ENCODE peak calls at places on chromosomes 12 and 14, in eight cellular contexts. D is PC-9, V is neural progenitor cell, Q is keratinocyte, O is A549, M is lower lobe of right lung, L is cardiac muscle cell, T is heart left ventricle. G is an unnamed sample.

GRCh38 chr12:51908876-51909592 is 1.7 kb downstream of the ACVRL1 start:
- DNase-seq in Q (no peak), T (no peak), L (no peak), V (no peak), D (no peak), O (no peak), M (no peak), G (no peak)

GRCh38 chr12:77392467-77392866 is 327.1 kb upstream of the E2F7 start:
- DNase-seq in Q (no peak), L (no peak), D (no peak), T (no peak), M (no peak), V (no peak), O (no peak), G (no peak)

GRCh38 chr12:85676816-85677749 is 159.1 kb downstream of the RASSF9 start:
- DNase-seq in M (no peak), Q (no peak), O (no peak), V (no peak), T (no peak), L (no peak), D (no peak), G (no peak)

GRCh38 chr12:70831538-70831937 is 89.0 kb downstream of the PTPRR start:
- DNase-seq in T (no peak), M (no peak), V (peak; percentile 17), Q (peak; percentile 7), D (no peak), L (no peak), O (no peak), G (no peak)

GRCh38 chr12:89833337-89834252 is 125.0 kb upstream of the ATP2B1 start:
- DNase-seq in T (no peak), Q (peak; percentile 1), L (no peak), O (no peak), D (no peak), V (no peak), M (no peak), G (no peak)

GRCh38 chr14:68981124-68981523 is 2.0 kb upstream of the ACTN1 start:
- DNase-seq in D (no peak), V (no peak), M (no peak), T (no peak), L (no peak), O (no peak), Q (no peak), G (no peak)

GRCh38 chr14:36510078-36510799 is 9.8 kb downstream of the NKX2-1 start:
- DNase-seq in V (peak; percentile 73), M (peak; percentile 72), Q (no peak), O (no peak), D (no peak), T (no peak), L (no peak), G (no peak)

GRCh38 chr14:89176090-89176757 is 240.8 kb downstream of the FOXN3 start:
- DNase-seq in D (no peak), Q (no peak), O (no peak), L (no peak), V (no peak), T (no peak), M (no peak), G (no peak)

GRCh38 chr12:14216405-14217294 is 148.8 kb upstream of the ATF7IP start:
- DNase-seq in O (no peak), V (no peak), T (no peak), Q (no peak), D (no peak), M (no peak), L (no peak), G (no peak)

GRCh38 chr14:58637391-58638230 is at the start of gene DACT1:
- DNase-seq in V (peak; percentile 90), Q (no peak), T (peak; percentile 77), L (peak; percentile 96), M (peak; percentile 60), D (no peak), O (peak; percentile 16), G (no peak)

GRCh38 chr12:29164477-29165163 is 15.5 kb downstream of the FAR2 start:
- DNase-seq in D (peak; percentile 71), M (no peak), T (no peak), O (no peak), V (no peak), Q (peak; percentile 1), L (no peak), G (no peak)

GRCh38 chr12:111578276-111578970 is 20.7 kb downstream of the ATXN2 start:
- DNase-seq in M (no peak), V (no peak), T (no peak), D (peak; percentile 93), Q (no peak), O (peak; percentile 64), L (no peak), G (no peak)

GRCh38 chr14:100747021-100747586 is 20.4 kb downstream of the DLK1 start:
- DNase-seq in M (peak; percentile 64), O (peak; percentile 51), Q (peak; percentile 95), D (peak; percentile 81), V (no peak), L (no peak), T (peak; percentile 15), G (no peak)

GRCh38 chr14:60655114-60655897 is 6.0 kb upstream of the SIX1 start:
- DNase-seq in L (no peak), M (no peak), O (no peak), Q (no peak), T (no peak), D (no peak), V (peak; percentile 65), G (no peak)

GRCh38 chr14:67493092-67493717 is 4.7 kb upstream of the TMEM229B start:
- DNase-seq in M (no peak), V (no peak), O (no peak), L (no peak), D (no peak), T (no peak), Q (no peak), G (no peak)

GRCh38 chr14:53412819-53413664 is 259.9 kb upstream of the DDHD1 start:
- DNase-seq in M (no peak), Q (no peak), O (no peak), L (peak; percentile 24), D (no peak), V (peak; percentile 49), T (no peak), G (no peak)

GRCh38 chr12:6181583-6182278 is 18.5 kb upstream of the CD9 start:
- DNase-seq in T (no peak), D (no peak), M (no peak), O (no peak), Q (no peak), V (no peak), L (no peak), G (no peak)
- H3K4me1 ChIP-seq in T (peaks cover 51% of the 10 kb centered on the region), D (peaks cover 31% of the 10 kb centered on the region), M (peaks cover 52% of the 10 kb centered on the region), O (peaks cover 19% of the 10 kb centered on the region), Q (peaks cover 29% of the 10 kb centered on the region), V (peaks cover 11% of the 10 kb centered on the region), L (peaks cover 11% of the 10 kb centered on the region), G (peaks cover 55% of the 10 kb centered on the region)

DNA sequence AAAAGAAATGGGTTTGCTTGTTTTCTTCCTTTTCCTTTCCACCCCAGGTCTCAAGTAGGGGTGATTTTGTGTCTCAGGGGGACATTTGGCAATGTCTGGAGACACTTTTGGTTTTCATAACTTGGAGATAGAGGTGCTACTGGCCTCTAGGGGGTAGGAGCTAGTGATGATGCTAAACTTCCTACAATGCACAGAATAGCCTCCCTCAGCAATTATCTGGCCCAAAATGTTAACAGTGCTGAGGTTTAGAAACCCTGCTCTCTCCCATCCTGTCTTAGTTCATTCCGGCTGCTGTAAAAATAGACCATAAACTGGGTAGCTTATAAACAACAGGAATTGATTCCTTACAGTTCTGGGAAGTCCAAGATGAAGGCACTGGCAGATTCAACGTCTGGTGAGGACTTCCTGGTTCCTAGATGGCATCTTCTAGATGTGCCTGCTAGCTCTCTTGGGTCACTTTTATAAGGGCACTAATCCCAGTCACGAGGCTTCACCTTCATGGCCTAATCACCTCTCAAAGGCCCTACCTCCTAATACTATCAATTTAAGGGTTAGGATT is 7.4 kb upstream of the GAS2L3 start:
- DNase-seq in D (no peak), T (no peak), O (no peak), M (no peak), Q (no peak), V (no peak), L (no peak), G (no peak)
- TF ChIP-seq CTCF in D (no peak), T (no peak), O (no peak), M (no peak), Q (no peak), V (no peak), L (no peak), G (no peak)

GRCh38 chr12:32490801-32491200 is 91.4 kb downstream of the FGD4 start:
- DNase-seq in V (peak; percentile 10), O (no peak), Q (no peak), T (no peak), L (no peak), D (no peak), M (no peak), G (no peak)

GRCh38 chr12:32493282-32493681 is 93.9 kb downstream of the FGD4 start:
- DNase-seq in D (no peak), V (peak; percentile 66), Q (no peak), O (no peak), M (no peak), T (no peak), L (no peak), G (no peak)

GRCh38 chr12:32496946-32497345 is 97.6 kb downstream of the FGD4 start:
- DNase-seq in V (no peak), O (no peak), L (no peak), Q (no peak), M (no peak), D (no peak), T (no peak), G (no peak)

GRCh38 chr12:32497864-32498263 is 98.5 kb downstream of the FGD4 start:
- DNase-seq in L (no peak), V (no peak), T (no peak), O (no peak), Q (no peak), D (no peak), M (no peak), G (no peak)

DNA sequence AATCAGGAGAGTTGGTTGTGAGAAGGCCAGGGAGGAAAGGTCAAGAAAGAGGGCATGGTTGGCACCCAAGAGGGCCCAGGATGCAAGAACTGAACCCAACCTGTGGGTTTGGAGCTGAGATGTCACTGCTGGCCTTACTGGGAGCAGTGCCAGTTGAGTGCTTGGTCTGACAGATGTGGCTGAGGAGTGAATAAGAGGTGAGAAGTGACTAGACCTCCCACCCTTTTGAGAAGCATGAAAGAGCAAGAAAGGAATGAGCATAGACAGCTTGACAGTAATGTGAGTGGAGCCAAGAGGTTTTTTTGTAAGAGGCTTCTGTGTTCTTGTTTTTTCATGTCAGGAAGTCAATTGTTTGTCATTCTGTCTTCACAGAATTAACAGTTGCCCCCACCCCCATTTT is 95.3 kb downstream of the FGD4 start:
- DNase-seq in V (no peak), M (no peak), D (no peak), Q (no peak), O (no peak), L (no peak), T (no peak), G (no peak)
- H3K27ac ChIP-seq in V (peak overlapping the region; percentile 38), M (no peak overlapping the region), D (no peak overlapping the region), Q (no peak overlapping the region), O (no peak overlapping the region), L (no peak overlapping the region), T (no peak overlapping the region), G (no peak overlapping the region)

DNA sequence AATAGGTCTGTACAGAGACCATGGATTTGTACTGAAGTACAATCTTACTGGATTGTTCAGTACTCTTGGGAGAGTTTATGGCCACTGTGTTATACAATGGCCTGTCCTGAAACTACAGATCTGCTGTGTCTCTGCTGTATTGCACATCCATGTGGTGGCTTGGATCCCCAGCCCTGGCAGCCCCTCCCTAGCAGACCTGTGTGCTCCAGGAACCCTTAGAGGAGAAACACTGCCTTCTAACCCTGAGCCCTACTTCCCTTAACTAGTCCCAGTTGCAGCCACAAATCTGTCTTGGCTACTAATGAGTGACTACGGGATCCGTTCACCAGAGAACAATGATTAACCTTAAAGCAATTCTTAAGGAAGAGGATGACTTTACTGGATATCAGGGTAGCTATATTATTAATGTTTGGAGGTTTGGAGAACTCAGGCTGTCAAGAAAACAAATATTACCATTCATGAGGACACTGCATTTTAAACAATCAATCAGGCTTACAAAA is 27.7 kb downstream of the RNF34 start:
- DNase-seq in O (no peak), D (no peak), L (no peak), M (no peak), T (no peak), V (no peak), Q (no peak), G (no peak)
- H3K4me1 ChIP-seq in O (no peaks in the 10 kb centered on the region), D (no peaks in the 10 kb centered on the region), L (peaks cover 7% of the 10 kb centered on the region), M (no peaks in the 10 kb centered on the region), T (peaks cover 18% of the 10 kb centered on the region), V (no peaks in the 10 kb centered on the region), Q (no peaks in the 10 kb centered on the region), G (no peaks in the 10 kb centered on the region)

G was measured in ascending aorta.